ENCODE peak calls at places on chromosomes 3 and 15, in seven cellular contexts. One of them, this sample, is unnamed.

GRCh38 chr3:114380233-114380645 is 86.4 kb downstream of the TIGIT start:
- DNase-seq in A549: no peak
- DNase-seq in GM10248: no peak
- DNase-seq in AG09319: peak; percentile 78
- DNase-seq in brain microvascular endothelial cell: peak; percentile 75
- DNase-seq in body of pancreas: peak; percentile 33
- DNase-seq in fibroblast of mammary gland: peak; percentile 88
- DNase-seq in this sample: peak; percentile 26

GRCh38 chr3:195030791-195031321 is 240.1 kb downstream of the XXYLT1 start:
- DNase-seq in A549: peak; percentile 14
- DNase-seq in GM10248: no peak
- DNase-seq in brain microvascular endothelial cell: peak; percentile 31
- DNase-seq in body of pancreas: no peak
- DNase-seq in AG09319: no peak
- DNase-seq in fibroblast of mammary gland: no peak
- DNase-seq in this sample: no peak

GRCh38 chr3:141646760-141647561 is 91.1 kb upstream of the RNF7 start:
- DNase-seq in A549: peak; percentile 48
- DNase-seq in brain microvascular endothelial cell: peak; percentile 56
- DNase-seq in AG09319: no peak
- DNase-seq in body of pancreas: peak; percentile 86
- DNase-seq in fibroblast of mammary gland: peak; percentile 62
- DNase-seq in GM10248: no peak
- DNase-seq in this sample: peak; percentile 11

GRCh38 chr15:31452595-31453557 is 126.2 kb downstream of the KLF13 start:
- DNase-seq in GM10248: no peak
- DNase-seq in brain microvascular endothelial cell: no peak
- DNase-seq in fibroblast of mammary gland: no peak
- DNase-seq in AG09319: no peak
- DNase-seq in A549: no peak
- DNase-seq in body of pancreas: no peak
- DNase-seq in this sample: no peak

GRCh38 chr15:63374686-63375520 is 6.7 kb downstream of the CA12 start:
- DNase-seq in body of pancreas: no peak
- DNase-seq in A549: no peak
- DNase-seq in fibroblast of mammary gland: peak; percentile 83
- DNase-seq in GM10248: no peak
- DNase-seq in brain microvascular endothelial cell: peak; percentile 51
- DNase-seq in AG09319: no peak
- DNase-seq in this sample: no peak

GRCh38 chr3:96813820-96814580 is 394 bp upstream of the EPHA6 start:
- DNase-seq in A549: peak; percentile 31
- DNase-seq in GM10248: peak; percentile 35
- DNase-seq in body of pancreas: peak; percentile 51
- DNase-seq in fibroblast of mammary gland: peak; percentile 48
- DNase-seq in brain microvascular endothelial cell: peak; percentile 4
- DNase-seq in AG09319: peak; percentile 2
- DNase-seq in this sample: peak; percentile 52

GRCh38 chr15:51621917-51622268 is 678 bp downstream of the DMXL2 start:
- DNase-seq in GM10248: peak; percentile 60
- DNase-seq in A549: peak; percentile 76
- DNase-seq in brain microvascular endothelial cell: peak; percentile 57
- DNase-seq in fibroblast of mammary gland: peak; percentile 59
- DNase-seq in AG09319: peak; percentile 14
- DNase-seq in body of pancreas: peak; percentile 52
- DNase-seq in this sample: peak; percentile 41

GRCh38 chr3:21462151-21462550 is 288.9 kb downstream of the ZNF385D start:
- DNase-seq in body of pancreas: no peak
- DNase-seq in brain microvascular endothelial cell: no peak
- DNase-seq in AG09319: no peak
- DNase-seq in GM10248: no peak
- DNase-seq in fibroblast of mammary gland: peak; percentile 36
- DNase-seq in A549: no peak
- DNase-seq in this sample: no peak

GRCh38 chr3:129612350-129613204 is 6.1 kb upstream of the PLXND1 start:
- DNase-seq in GM10248: no peak
- DNase-seq in body of pancreas: no peak
- DNase-seq in fibroblast of mammary gland: no peak
- DNase-seq in A549: peak; percentile 78
- DNase-seq in AG09319: no peak
- DNase-seq in brain microvascular endothelial cell: no peak
- DNase-seq in this sample: no peak

GRCh38 chr15:61871926-61872522 is 188.2 kb downstream of the VPS13C start:
- DNase-seq in A549: peak; percentile 27
- DNase-seq in brain microvascular endothelial cell: no peak
- DNase-seq in AG09319: no peak
- DNase-seq in body of pancreas: no peak
- DNase-seq in GM10248: peak; percentile 17
- DNase-seq in fibroblast of mammary gland: peak; percentile 49
- DNase-seq in this sample: no peak

GRCh38 chr15:74897300-74897701 is 7.5 kb downstream of the MPI start:
- DNase-seq in AG09319: no peak
- DNase-seq in fibroblast of mammary gland: no peak
- DNase-seq in body of pancreas: no peak
- DNase-seq in brain microvascular endothelial cell: no peak
- DNase-seq in GM10248: no peak
- DNase-seq in A549: no peak
- DNase-seq in this sample: no peak

GRCh38 chr3:133853063-133853924 is 42.4 kb downstream of the RAB6B start:
- DNase-seq in GM10248: no peak
- DNase-seq in body of pancreas: no peak
- DNase-seq in AG09319: no peak
- DNase-seq in A549: no peak
- DNase-seq in brain microvascular endothelial cell: no peak
- DNase-seq in fibroblast of mammary gland: no peak
- DNase-seq in this sample: no peak

GRCh38 chr3:129389572-129389937 is 38.9 kb downstream of the EFCAB12 start:
- DNase-seq in brain microvascular endothelial cell: no peak
- DNase-seq in A549: no peak
- DNase-seq in AG09319: no peak
- DNase-seq in fibroblast of mammary gland: no peak
- DNase-seq in body of pancreas: no peak
- DNase-seq in GM10248: no peak
- DNase-seq in this sample: no peak

GRCh38 chr3:160935413-160936095 is 169.6 kb downstream of the B3GALNT1 start:
- DNase-seq in AG09319: no peak
- DNase-seq in GM10248: no peak
- DNase-seq in A549: no peak
- DNase-seq in brain microvascular endothelial cell: no peak
- DNase-seq in fibroblast of mammary gland: no peak
- DNase-seq in body of pancreas: peak; percentile 27
- DNase-seq in this sample: no peak

GRCh38 chr3:52827866-52828376 is 2.6 kb downstream of the ITIH4 start:
- DNase-seq in brain microvascular endothelial cell: no peak
- DNase-seq in A549: peak; percentile 17
- DNase-seq in body of pancreas: peak; percentile 87
- DNase-seq in fibroblast of mammary gland: no peak
- DNase-seq in AG09319: no peak
- DNase-seq in GM10248: no peak
- DNase-seq in this sample: no peak

GRCh38 chr3:21330293-21330692 is 420.7 kb downstream of the ZNF385D start:
- DNase-seq in GM10248: peak; percentile 12
- DNase-seq in body of pancreas: no peak
- DNase-seq in fibroblast of mammary gland: peak; percentile 18
- DNase-seq in A549: no peak
- DNase-seq in AG09319: no peak
- DNase-seq in brain microvascular endothelial cell: no peak
- DNase-seq in this sample: no peak

GRCh38 chr3:178558637-178559036 is 22.4 kb downstream of the KCNMB2 start:
- DNase-seq in AG09319: no peak
- DNase-seq in body of pancreas: no peak
- DNase-seq in brain microvascular endothelial cell: no peak
- DNase-seq in fibroblast of mammary gland: no peak
- DNase-seq in A549: no peak
- DNase-seq in GM10248: no peak
- DNase-seq in this sample: no peak

GRCh38 chr3:35184775-35185174 is 454.6 kb upstream of the ARPP21 start:
- DNase-seq in A549: no peak
- DNase-seq in body of pancreas: no peak
- DNase-seq in brain microvascular endothelial cell: peak; percentile 76
- DNase-seq in AG09319: no peak
- DNase-seq in GM10248: no peak
- DNase-seq in fibroblast of mammary gland: peak; percentile 35
- DNase-seq in this sample: no peak

GRCh38 chr3:187292631-187293513 is 1.3 kb upstream of the MASP1 start:
- DNase-seq in A549: no peak
- DNase-seq in AG09319: no peak
- DNase-seq in body of pancreas: no peak
- DNase-seq in brain microvascular endothelial cell: peak; percentile 4
- DNase-seq in fibroblast of mammary gland: peak; percentile 38
- DNase-seq in GM10248: no peak
- DNase-seq in this sample: no peak

GRCh38 chr15:84113919-84114318 is 121.7 kb upstream of the GOLGA6L4 start:
- DNase-seq in fibroblast of mammary gland: no peak
- DNase-seq in brain microvascular endothelial cell: peak; percentile 13
- DNase-seq in AG09319: no peak
- DNase-seq in body of pancreas: no peak
- DNase-seq in GM10248: no peak
- DNase-seq in A549: no peak
- DNase-seq in this sample: no peak

GRCh38 chr15:84103345-84103744 is 132.2 kb upstream of the GOLGA6L4 start:
- DNase-seq in AG09319: no peak
- DNase-seq in body of pancreas: no peak
- DNase-seq in brain microvascular endothelial cell: no peak
- DNase-seq in fibroblast of mammary gland: no peak
- DNase-seq in GM10248: no peak
- DNase-seq in A549: no peak
- DNase-seq in this sample: no peak

GRCh38 chr15:84104853-84105252 is 130.7 kb upstream of the GOLGA6L4 start:
- DNase-seq in body of pancreas: no peak
- DNase-seq in brain microvascular endothelial cell: no peak
- DNase-seq in GM10248: no peak
- DNase-seq in AG09319: no peak
- DNase-seq in fibroblast of mammary gland: no peak
- DNase-seq in A549: no peak
- DNase-seq in this sample: no peak

GRCh38 chr15:84112025-84112424 is 123.5 kb upstream of the GOLGA6L4 start:
- DNase-seq in GM10248: no peak
- DNase-seq in fibroblast of mammary gland: peak; percentile 26
- DNase-seq in A549: no peak
- DNase-seq in AG09319: no peak
- DNase-seq in brain microvascular endothelial cell: no peak
- DNase-seq in body of pancreas: no peak
- DNase-seq in this sample: no peak

DNA sequence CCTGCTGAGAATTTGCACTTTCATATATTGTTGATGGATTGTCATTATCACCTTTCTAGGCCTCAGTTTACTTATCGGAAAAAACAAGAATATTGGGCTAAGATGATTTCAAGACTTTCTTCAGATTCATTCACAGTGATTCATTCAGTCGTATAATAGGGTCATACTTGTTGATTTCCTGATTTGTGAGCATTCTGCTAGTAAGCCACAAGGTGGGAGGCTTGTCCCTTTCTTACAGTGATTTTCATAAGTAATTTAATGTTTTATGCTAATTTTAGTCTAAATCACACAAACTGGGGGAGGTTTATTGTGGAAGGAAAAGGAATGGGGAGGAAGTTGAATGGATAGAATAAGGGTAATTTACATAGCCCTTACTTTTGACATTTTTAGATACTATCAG is 126.8 kb upstream of the GOLGA6L4 start:
- DNase-seq in A549: no peak
- DNase-seq in body of pancreas: no peak
- DNase-seq in fibroblast of mammary gland: peak; percentile 38
- DNase-seq in brain microvascular endothelial cell: no peak
- DNase-seq in GM10248: no peak
- DNase-seq in AG09319: no peak
- DNase-seq in this sample: no peak
- TF ChIP-seq CTCF in A549: no peak
- TF ChIP-seq CTCF in body of pancreas: no peak
- TF ChIP-seq CTCF in fibroblast of mammary gland: peak; percentile 21
- TF ChIP-seq CTCF in brain microvascular endothelial cell: peak; percentile 46
- TF ChIP-seq CTCF in GM10248: no peak
- TF ChIP-seq CTCF in AG09319: no peak
- TF ChIP-seq CTCF in this sample: peak; percentile 44

DNA sequence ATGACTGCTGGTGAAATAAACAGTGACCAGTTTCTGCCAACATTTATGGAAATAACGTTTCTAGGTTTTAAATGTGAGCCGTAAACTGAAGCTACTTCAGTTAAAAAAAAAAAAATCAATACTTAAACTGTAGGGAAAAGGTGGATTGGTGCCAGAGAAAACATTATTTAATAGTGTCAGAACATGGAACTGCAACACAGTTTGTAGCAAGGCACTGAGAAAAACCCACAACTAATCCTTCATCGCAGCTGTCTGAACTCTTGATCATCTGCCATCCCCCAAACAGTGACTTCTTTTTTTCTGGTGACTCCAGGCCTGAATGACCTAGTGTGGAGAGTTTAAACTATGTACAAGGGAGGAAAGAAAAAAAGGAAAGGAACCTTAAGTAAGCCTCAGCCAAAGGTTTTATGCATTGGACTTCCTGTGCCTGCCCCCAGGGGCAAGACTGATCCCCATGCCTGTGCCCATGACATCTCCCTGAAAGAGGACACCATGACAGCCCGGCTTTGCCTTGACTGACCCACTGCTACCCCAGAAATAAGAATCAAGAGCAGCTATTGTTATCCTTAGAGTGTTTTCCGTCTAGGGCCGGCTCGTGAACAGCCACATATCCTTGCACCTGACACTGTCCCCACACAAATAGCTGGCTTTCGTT is 33.1 kb downstream of the CRTAP start:
- DNase-seq in AG09319: no peak
- DNase-seq in GM10248: no peak
- DNase-seq in fibroblast of mammary gland: peak; percentile 65
- DNase-seq in brain microvascular endothelial cell: peak; percentile 49
- DNase-seq in body of pancreas: peak; percentile 36
- DNase-seq in A549: no peak
- DNase-seq in this sample: no peak
- TF ChIP-seq CTCF in AG09319: no peak
- TF ChIP-seq CTCF in GM10248: no peak
- TF ChIP-seq CTCF in fibroblast of mammary gland: no peak
- TF ChIP-seq CTCF in brain microvascular endothelial cell: peak; percentile 16
- TF ChIP-seq CTCF in body of pancreas: peak; percentile 25
- TF ChIP-seq CTCF in A549: no peak
- TF ChIP-seq CTCF in this sample: no peak

GRCh38 chr15:66588537-66588936 is 22.7 kb upstream of the LCTL start:
- DNase-seq in brain microvascular endothelial cell: no peak
- DNase-seq in A549: no peak
- DNase-seq in fibroblast of mammary gland: no peak
- DNase-seq in AG09319: no peak
- DNase-seq in body of pancreas: no peak
- DNase-seq in GM10248: no peak
- DNase-seq in this sample: no peak
- TF ChIP-seq CTCF in brain microvascular endothelial cell: peak; percentile 54
- TF ChIP-seq CTCF in A549: peak; percentile 18
- TF ChIP-seq CTCF in fibroblast of mammary gland: no peak
- TF ChIP-seq CTCF in AG09319: no peak
- TF ChIP-seq CTCF in body of pancreas: no peak
- TF ChIP-seq CTCF in GM10248: no peak
- TF ChIP-seq CTCF in this sample: no peak

DNA sequence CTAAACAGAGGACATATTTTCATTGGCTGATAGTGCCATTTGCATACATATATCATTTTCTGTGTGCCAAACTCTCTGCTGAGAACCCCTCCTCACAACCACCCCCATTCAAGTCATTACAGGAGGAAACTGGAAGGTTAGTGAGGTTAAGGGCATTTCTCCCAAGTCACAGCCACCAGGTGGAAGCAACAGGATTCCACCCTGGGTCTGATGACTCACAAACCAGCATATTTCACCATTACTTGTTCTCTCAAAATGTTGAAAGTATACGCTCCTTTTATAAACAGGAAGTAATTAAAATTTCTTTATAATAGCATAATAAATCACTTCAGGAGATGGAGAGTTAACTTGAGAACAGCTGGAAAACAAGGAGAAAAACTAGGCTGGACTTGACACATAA is 398.6 kb upstream of the WNT5A start:
- DNase-seq in GM10248: no peak
- DNase-seq in brain microvascular endothelial cell: no peak
- DNase-seq in fibroblast of mammary gland: peak; percentile 38
- DNase-seq in body of pancreas: no peak
- DNase-seq in A549: no peak
- DNase-seq in AG09319: peak; percentile 24
- DNase-seq in this sample: no peak
- TF ChIP-seq CTCF in GM10248: no peak
- TF ChIP-seq CTCF in brain microvascular endothelial cell: peak; percentile 49
- TF ChIP-seq CTCF in fibroblast of mammary gland: peak; percentile 11
- TF ChIP-seq CTCF in body of pancreas: no peak
- TF ChIP-seq CTCF in A549: no peak
- TF ChIP-seq CTCF in AG09319: peak; percentile 28
- TF ChIP-seq CTCF in this sample: no peak

This sample was measured in neural crest cell.